ENCODE peak calls at places on chromosome 1, in four cellular contexts. One of them, this sample, is unnamed.

GRCh38 chr1:51234721-51235425 is 1.2 kb upstream of the RNF11 start:
- DNase-seq in right lobe of liver: peak
- DNase-seq in activated CD4-positive, CD25-positive, alpha-beta regulatory T cell: peak
- DNase-seq in naive thymus-derived CD8-positive, alpha-beta T cell: peak
- DNase-seq in this sample: peak

GRCh38 chr1:86616871-86617270 is 70.0 kb downstream of the CLCA4 start:
- DNase-seq in right lobe of liver: no peak
- DNase-seq in activated CD4-positive, CD25-positive, alpha-beta regulatory T cell: no peak
- DNase-seq in naive thymus-derived CD8-positive, alpha-beta T cell: no peak
- DNase-seq in this sample: peak

GRCh38 chr1:118077331-118078055 is 107.5 kb downstream of the SPAG17 start:
- DNase-seq in right lobe of liver: no peak
- DNase-seq in activated CD4-positive, CD25-positive, alpha-beta regulatory T cell: no peak
- DNase-seq in naive thymus-derived CD8-positive, alpha-beta T cell: no peak
- DNase-seq in this sample: peak

GRCh38 chr1:92087542-92087941 is 7.4 kb downstream of the BTBD8 start:
- DNase-seq in right lobe of liver: no peak
- DNase-seq in activated CD4-positive, CD25-positive, alpha-beta regulatory T cell: no peak
- DNase-seq in naive thymus-derived CD8-positive, alpha-beta T cell: no peak
- DNase-seq in this sample: no peak

GRCh38 chr1:47521034-47521871 is 83.4 kb downstream of the FOXD2 start:
- DNase-seq in right lobe of liver: no peak
- DNase-seq in activated CD4-positive, CD25-positive, alpha-beta regulatory T cell: no peak
- DNase-seq in naive thymus-derived CD8-positive, alpha-beta T cell: no peak
- DNase-seq in this sample: no peak

GRCh38 chr1:32337855-32338636 is 2.0 kb upstream of the MARCKSL1 start:
- DNase-seq in right lobe of liver: no peak
- DNase-seq in activated CD4-positive, CD25-positive, alpha-beta regulatory T cell: no peak
- DNase-seq in naive thymus-derived CD8-positive, alpha-beta T cell: no peak
- DNase-seq in this sample: no peak

GRCh38 chr1:247429526-247429925 is 13.6 kb downstream of the NLRP3 start:
- DNase-seq in right lobe of liver: no peak
- DNase-seq in activated CD4-positive, CD25-positive, alpha-beta regulatory T cell: no peak
- DNase-seq in naive thymus-derived CD8-positive, alpha-beta T cell: no peak
- DNase-seq in this sample: no peak

GRCh38 chr1:167977245-167977644 is 40.4 kb upstream of the MPC2 start:
- DNase-seq in right lobe of liver: no peak
- DNase-seq in activated CD4-positive, CD25-positive, alpha-beta regulatory T cell: no peak
- DNase-seq in naive thymus-derived CD8-positive, alpha-beta T cell: no peak
- DNase-seq in this sample: no peak